ENCODE peak calls at places on chromosomes 6 and 20, in eight cellular contexts. E is hypothalamus; L is upper lobe of right lung; N is cardiac fibroblast; K is osteocyte; W is stimulated activated CD8-positive, alpha-beta memory T cell treated with anti-CD3 and anti-CD28 coated beads, Interleukin-15, amount 100 ng/mL, for 4 hours; V is Calu3; A is right lobe of liver. H is an unnamed sample.

GRCh38 chr20:42051935-42052334 is 433.8 kb upstream of the CHD6 start:
- DNase-seq in A (no peak), W (no peak), L (no peak), K (no peak), N (no peak), V (no peak), E (no peak), H (no peak)

GRCh38 chr20:48603819-48604405 is 223.9 kb downstream of the PREX1 start:
- DNase-seq in L (peak), A (peak), E (no peak), W (no peak), N (no peak), K (no peak), V (no peak), H (no peak)

GRCh38 chr20:33653218-33653899 is 8.8 kb upstream of the C20orf144 start:
- DNase-seq in K (no peak), L (peak), W (no peak), E (peak), A (no peak), N (peak), V (peak), H (peak)

GRCh38 chr20:54251093-54251492 is 43.2 kb downstream of the PFDN4 start:
- DNase-seq in V (no peak), K (no peak), L (no peak), N (no peak), W (no peak), E (no peak), A (no peak), H (no peak)

GRCh38 chr6:37931076-37931465 is 111.5 kb downstream of the ZFAND3 start:
- DNase-seq in A (no peak), N (no peak), V (no peak), K (no peak), E (no peak), W (no peak), L (no peak), H (no peak)

GRCh38 chr20:54138427-54138826 is 35.4 kb downstream of the CYP24A1 start:
- DNase-seq in A (no peak), W (no peak), L (no peak), K (no peak), N (no peak), E (no peak), V (no peak), H (no peak)

GRCh38 chr6:161351855-161352254 is 78.0 kb upstream of the AGPAT4 start:
- DNase-seq in K (no peak), L (no peak), N (no peak), A (no peak), V (no peak), W (no peak), E (no peak), H (no peak)

GRCh38 chr6:2749972-2750600 is 636 bp downstream of the MYLK4 start:
- DNase-seq in N (peak), K (no peak), L (no peak), W (no peak), A (no peak), V (peak), E (peak), H (peak)

GRCh38 chr6:168499045-168499650 is 58.2 kb downstream of the SMOC2 start:
- DNase-seq in E (no peak), V (no peak), N (no peak), L (no peak), A (no peak), K (no peak), W (no peak), H (no peak)

GRCh38 chr6:109455161-109455501 is 441 bp downstream of the MICAL1 start:
- DNase-seq in E (no peak), A (no peak), K (no peak), N (no peak), L (no peak), W (no peak), V (peak), H (no peak)

GRCh38 chr20:59148713-59149493 is 14.7 kb upstream of the ZNF831 start:
- DNase-seq in L (no peak), V (no peak), K (no peak), E (no peak), W (no peak), N (no peak), A (no peak), H (no peak)

GRCh38 chr20:11453430-11453829 is 464.3 kb upstream of the BTBD3 start:
- DNase-seq in A (no peak), W (no peak), L (no peak), N (peak), K (no peak), E (no peak), V (no peak), H (no peak)

GRCh38 chr20:4243071-4243470 is 227.7 kb upstream of the RNF24 start:
- DNase-seq in E (no peak), W (no peak), K (no peak), L (no peak), N (no peak), V (no peak), A (no peak), H (no peak)

GRCh38 chr20:20092852-20093251 is 40.5 kb downstream of the CFAP61 start:
- DNase-seq in L (no peak), E (no peak), W (no peak), K (no peak), V (no peak), N (no peak), A (no peak), H (no peak)

GRCh38 chr20:59778615-59779200 is 154.7 kb downstream of the SYCP2 start:
- DNase-seq in E (no peak), K (peak), V (peak), L (no peak), W (no peak), N (no peak), A (peak), H (no peak)

GRCh38 chr6:36984581-36985383 is 1.2 kb downstream of the MTCH1 start:
- DNase-seq in E (peak), V (peak), W (no peak), K (no peak), L (peak), A (no peak), N (peak), H (peak)

GRCh38 chr6:164098857-164099534 is 684.5 kb downstream of the QKI start:
- DNase-seq in E (no peak), V (no peak), A (no peak), N (peak), K (no peak), L (no peak), W (no peak), H (peak)

GRCh38 chr6:158909938-158910337 is 90.1 kb downstream of the RSPH3 start:
- DNase-seq in V (no peak), K (no peak), W (no peak), E (no peak), L (no peak), N (peak), A (no peak), H (peak)

GRCh38 chr20:38764563-38765355 is 16.5 kb downstream of the ACTR5 start:
- DNase-seq in W (peak), E (no peak), A (no peak), L (no peak), N (peak), K (no peak), V (peak), H (peak)

GRCh38 chr6:32935551-32936246 is 5.1 kb downstream of the HLA-DMB start:
- DNase-seq in K (no peak), A (no peak), W (no peak), V (no peak), E (no peak), N (no peak), L (no peak), H (no peak)

H was measured in astrocyte of the hippocampus.